ENCODE peak calls at places on chromosomes 4 and X, in four cellular contexts. One of them, this sample, is unnamed.

GRCh38 chr4:162977788-162978187 is 188.9 kb downstream of the NAF1 start:
- DNase-seq in K562: no peak
- DNase-seq in tibial artery: no peak
- DNase-seq in pancreas: no peak
- DNase-seq in this sample: no peak

GRCh38 chrX:103063191-103063845 is 653 bp downstream of the BEX1 start:
- DNase-seq in K562: peak; percentile 14
- DNase-seq in tibial artery: no peak
- DNase-seq in pancreas: peak; percentile 81
- DNase-seq in this sample: no peak

GRCh38 chrX:11423362-11423818 is 130.2 kb downstream of the AMELX start:
- DNase-seq in K562: peak; percentile 79
- DNase-seq in tibial artery: no peak
- DNase-seq in pancreas: no peak
- DNase-seq in this sample: peak; percentile 47

GRCh38 chr4:37953620-37954325 is 6.4 kb upstream of the PTTG2 start:
- DNase-seq in K562: peak; percentile 21
- DNase-seq in tibial artery: no peak
- DNase-seq in pancreas: no peak
- DNase-seq in this sample: no peak

GRCh38 chr4:73715659-73716058 is 24.7 kb upstream of the CXCL8 start:
- DNase-seq in K562: no peak
- DNase-seq in tibial artery: no peak
- DNase-seq in pancreas: no peak
- DNase-seq in this sample: no peak

GRCh38 chrX:129690435-129690834 is 35.7 kb upstream of the APLN start:
- DNase-seq in K562: no peak
- DNase-seq in tibial artery: peak; percentile 67
- DNase-seq in pancreas: no peak
- DNase-seq in this sample: peak; percentile 16

GRCh38 chr4:157270108-157270507 is 49.6 kb downstream of the GRIA2 start:
- DNase-seq in K562: no peak
- DNase-seq in tibial artery: no peak
- DNase-seq in pancreas: no peak
- DNase-seq in this sample: no peak

GRCh38 chrX:22339459-22339858 is 66.7 kb downstream of the CBLL2 start:
- DNase-seq in K562: no peak
- DNase-seq in tibial artery: no peak
- DNase-seq in pancreas: no peak
- DNase-seq in this sample: no peak

GRCh38 chr4:185033950-185034349 is 15.7 kb downstream of the HELT start:
- DNase-seq in K562: no peak
- DNase-seq in tibial artery: no peak
- DNase-seq in pancreas: no peak
- DNase-seq in this sample: no peak

GRCh38 chr4:54439831-54440243 is 210.7 kb downstream of the PDGFRA start:
- DNase-seq in K562: peak; percentile 41
- DNase-seq in tibial artery: no peak
- DNase-seq in pancreas: no peak
- DNase-seq in this sample: peak; percentile 52

GRCh38 chr4:62252728-62253127 is 1052.6 kb downstream of the ADGRL3 start:
- DNase-seq in K562: no peak
- DNase-seq in tibial artery: no peak
- DNase-seq in pancreas: no peak
- DNase-seq in this sample: no peak

GRCh38 chr4:87985887-87986200 is 10.3 kb downstream of the SPP1 start:
- DNase-seq in K562: no peak
- DNase-seq in tibial artery: no peak
- DNase-seq in pancreas: no peak
- DNase-seq in this sample: no peak

GRCh38 chr4:54566608-54567007 is 91.1 kb upstream of the KIT start:
- DNase-seq in K562: no peak
- DNase-seq in tibial artery: no peak
- DNase-seq in pancreas: no peak
- DNase-seq in this sample: no peak

GRCh38 chr4:55291227-55291629 is 54.8 kb upstream of the SRD5A3 start:
- DNase-seq in K562: no peak
- DNase-seq in tibial artery: peak; percentile 76
- DNase-seq in pancreas: no peak
- DNase-seq in this sample: peak; percentile 50

GRCh38 chrX:153477901-153478300 is 7.5 kb upstream of the HAUS7 start:
- DNase-seq in K562: no peak
- DNase-seq in tibial artery: no peak
- DNase-seq in pancreas: no peak
- DNase-seq in this sample: no peak

GRCh38 chrX:70208479-70208878 is 26.0 kb upstream of the AWAT1 start:
- DNase-seq in K562: no peak
- DNase-seq in tibial artery: no peak
- DNase-seq in pancreas: no peak
- DNase-seq in this sample: no peak

DNA sequence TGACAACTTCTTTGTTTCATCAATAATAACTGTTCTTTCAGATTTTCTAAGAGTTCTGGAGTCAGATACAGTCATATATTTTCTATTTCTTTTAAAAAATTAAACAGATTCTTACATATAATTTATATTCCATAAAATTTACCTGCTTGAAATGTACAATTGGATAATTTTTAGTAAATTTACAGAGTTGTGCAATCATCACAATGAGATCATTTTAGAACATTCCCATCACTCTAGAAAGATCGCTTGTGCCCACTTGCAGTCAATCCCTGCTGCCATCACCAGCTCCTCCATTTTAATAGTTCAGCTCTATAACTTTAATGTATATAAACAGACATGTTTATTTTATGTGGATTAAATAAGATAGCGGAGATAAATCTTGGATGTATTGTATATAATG is 29.6 kb upstream of the PRSS48 start:
- DNase-seq in K562: no peak
- DNase-seq in tibial artery: no peak
- DNase-seq in pancreas: no peak
- DNase-seq in this sample: no peak
- H3K4me1 ChIP-seq in K562: no peaks in the 10 kb centered on the region
- H3K4me1 ChIP-seq in tibial artery: no peaks in the 10 kb centered on the region
- H3K4me1 ChIP-seq in pancreas: peaks cover 11% of the 10 kb centered on the region
- H3K4me1 ChIP-seq in this sample: peaks cover 4% of the 10 kb centered on the region

GRCh38 chr4:109560687-109561452 is 824 bp downstream of the MCUB start:
- DNase-seq in K562: peak; percentile 38
- DNase-seq in tibial artery: no peak
- DNase-seq in pancreas: no peak
- DNase-seq in this sample: peak; percentile 31

GRCh38 chr4:109559983-109560686 is at the start of gene MCUB:
- DNase-seq in K562: peak; percentile 86
- DNase-seq in tibial artery: peak; percentile 88
- DNase-seq in pancreas: peak; percentile 81
- DNase-seq in this sample: peak; percentile 85

GRCh38 chr4:109557433-109557832 is 2.6 kb upstream of the MCUB start:
- DNase-seq in K562: no peak
- DNase-seq in tibial artery: no peak
- DNase-seq in pancreas: peak; percentile 70
- DNase-seq in this sample: no peak

GRCh38 chr4:109559625-109559982 is 442 bp upstream of the MCUB start:
- DNase-seq in K562: no peak
- DNase-seq in tibial artery: peak; percentile 68
- DNase-seq in pancreas: no peak
- DNase-seq in this sample: peak; percentile 35

GRCh38 chr4:109562457-109563237 is 2.6 kb downstream of the MCUB start:
- DNase-seq in K562: no peak
- DNase-seq in tibial artery: no peak
- DNase-seq in pancreas: no peak
- DNase-seq in this sample: no peak
- H3K4me3 ChIP-seq in K562: no peak overlapping the region
- H3K4me3 ChIP-seq in tibial artery: no peak overlapping the region
- H3K4me3 ChIP-seq in pancreas: no peak overlapping the region
- H3K4me3 ChIP-seq in this sample: no peak overlapping the region

DNA sequence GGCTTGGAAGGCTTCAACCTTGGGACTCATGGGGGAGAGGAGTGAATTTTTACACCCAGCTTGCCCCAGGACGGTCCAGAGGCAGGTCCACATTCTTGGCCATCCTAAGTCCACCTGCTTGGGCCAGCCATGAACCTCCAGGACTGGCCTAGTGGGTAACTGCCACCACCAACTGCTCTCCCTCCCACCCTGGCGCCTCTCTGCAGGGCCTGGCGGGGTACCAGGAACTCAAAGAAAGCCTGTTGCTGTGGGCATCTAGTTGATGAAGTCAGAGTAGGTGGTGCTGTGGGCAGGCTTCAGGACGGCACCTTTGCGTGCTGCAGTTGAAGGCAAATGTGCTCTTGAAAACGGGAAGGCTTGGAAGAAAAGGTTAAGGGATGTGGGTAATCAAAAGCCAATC is 12.0 kb downstream of the BCOR start:
- DNase-seq in K562: no peak
- DNase-seq in tibial artery: peak; percentile 80
- DNase-seq in pancreas: peak; percentile 63
- DNase-seq in this sample: no peak
- H3K4me1 ChIP-seq in K562: peaks cover 64% of the 10 kb centered on the region
- H3K4me1 ChIP-seq in tibial artery: no peaks in the 10 kb centered on the region
- H3K4me1 ChIP-seq in pancreas: no peaks in the 10 kb centered on the region
- H3K4me1 ChIP-seq in this sample: peaks cover 11% of the 10 kb centered on the region

GRCh38 chrX:41024755-41025154 is 60.5 kb upstream of the USP9X start:
- DNase-seq in K562: no peak
- DNase-seq in tibial artery: no peak
- DNase-seq in pancreas: no peak
- DNase-seq in this sample: no peak

GRCh38 chrX:41025926-41026325 is 59.3 kb upstream of the USP9X start:
- DNase-seq in K562: peak; percentile 22
- DNase-seq in tibial artery: no peak
- DNase-seq in pancreas: no peak
- DNase-seq in this sample: no peak

GRCh38 chrX:41029332-41029731 is 55.9 kb upstream of the USP9X start:
- DNase-seq in K562: no peak
- DNase-seq in tibial artery: no peak
- DNase-seq in pancreas: no peak
- DNase-seq in this sample: no peak

GRCh38 chrX:41027388-41027787 is 57.9 kb upstream of the USP9X start:
- DNase-seq in K562: no peak
- DNase-seq in tibial artery: no peak
- DNase-seq in pancreas: no peak
- DNase-seq in this sample: no peak

DNA sequence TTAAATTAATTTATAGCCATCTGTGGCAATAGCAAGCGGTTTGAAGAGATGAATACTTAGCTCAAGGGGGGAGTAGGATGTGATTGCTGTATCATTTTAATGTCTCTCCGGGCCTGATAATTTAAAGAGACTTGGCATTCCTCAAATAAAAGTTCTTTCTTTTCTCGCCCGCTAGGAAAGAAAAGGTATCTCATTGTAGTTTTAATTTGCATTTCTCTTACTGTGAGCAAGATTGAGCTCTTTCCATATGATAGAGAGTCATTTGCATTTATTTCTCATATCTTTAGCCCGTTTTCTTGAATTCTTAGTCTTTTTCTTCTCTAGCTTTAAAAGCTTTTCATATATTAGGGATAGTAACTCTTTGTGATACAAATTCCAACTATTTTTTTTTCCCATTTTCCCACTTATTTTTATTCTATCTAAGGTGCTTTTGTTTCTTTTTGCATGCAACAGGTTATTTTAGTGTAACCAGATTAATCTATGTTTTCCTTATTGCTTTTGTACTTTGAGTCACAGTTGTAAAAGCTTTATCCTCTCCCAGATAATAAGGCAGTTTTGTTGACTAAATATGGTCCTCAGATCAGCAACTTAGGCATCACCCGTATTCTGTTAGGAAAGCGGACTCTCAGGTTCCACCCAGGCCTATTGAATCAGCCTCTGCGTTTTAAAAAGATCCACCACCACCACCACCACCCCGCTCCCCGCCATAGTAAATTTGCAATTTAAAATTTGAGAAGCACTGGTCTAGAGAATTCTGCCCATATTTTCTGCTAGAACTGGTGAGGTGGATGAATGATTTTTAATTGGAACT is 58.7 kb upstream of the USP9X start:
- DNase-seq in K562: no peak
- DNase-seq in tibial artery: no peak
- DNase-seq in pancreas: no peak
- DNase-seq in this sample: no peak
- H3K4me3 ChIP-seq in K562: no peak overlapping the region
- H3K4me3 ChIP-seq in tibial artery: no peak overlapping the region
- H3K4me3 ChIP-seq in pancreas: no peak overlapping the region
- H3K4me3 ChIP-seq in this sample: peak overlapping the region; percentile 21

DNA sequence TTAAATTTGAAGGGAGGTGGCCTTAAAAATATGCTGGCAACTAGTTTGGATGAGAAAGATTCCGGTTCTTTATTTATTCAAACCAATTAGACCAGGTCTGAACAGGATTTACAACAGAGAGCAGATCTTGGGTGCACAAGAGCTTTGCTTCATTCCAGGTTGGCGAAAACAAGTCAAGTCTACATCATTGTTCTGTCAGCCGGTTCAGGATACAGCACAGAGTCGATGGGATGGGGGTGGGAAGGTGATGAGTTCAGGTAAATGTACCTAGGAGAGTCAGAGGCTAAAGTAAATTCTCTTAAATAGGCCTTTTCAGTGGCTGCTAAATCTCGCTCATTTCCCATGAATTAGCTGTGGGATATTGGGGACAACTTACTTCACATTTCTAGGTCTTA is 882 bp upstream of the STIM2 start:
- DNase-seq in K562: no peak
- DNase-seq in tibial artery: no peak
- DNase-seq in pancreas: no peak
- DNase-seq in this sample: no peak
- H3K4me1 ChIP-seq in K562: peaks cover 16% of the 10 kb centered on the region
- H3K4me1 ChIP-seq in tibial artery: no peaks in the 10 kb centered on the region
- H3K4me1 ChIP-seq in pancreas: peaks cover 31% of the 10 kb centered on the region
- H3K4me1 ChIP-seq in this sample: peaks cover 35% of the 10 kb centered on the region

DNA sequence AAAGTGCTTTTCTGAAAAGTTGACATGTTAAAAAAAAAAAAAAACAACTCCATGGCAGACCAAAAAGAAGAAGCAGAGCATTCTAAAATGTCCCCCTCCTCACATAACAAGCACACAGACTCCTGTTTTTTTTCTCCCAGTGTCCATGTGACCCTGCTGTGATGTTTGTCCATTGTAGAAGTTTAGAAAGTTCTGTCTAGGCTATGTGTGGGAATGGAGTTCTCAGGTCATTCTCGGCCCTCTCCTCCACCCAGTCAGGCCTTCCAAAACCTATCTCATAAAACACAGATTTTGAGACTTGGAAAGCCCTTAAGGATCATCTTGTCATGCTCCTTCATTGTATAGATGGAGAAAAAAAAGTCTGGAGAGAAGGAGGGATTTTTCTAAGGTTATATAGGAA is 713 bp downstream of the CLIC2 start:
- DNase-seq in K562: no peak
- DNase-seq in tibial artery: no peak
- DNase-seq in pancreas: no peak
- DNase-seq in this sample: no peak
- H3K4me3 ChIP-seq in K562: peak overlapping the region; percentile 51
- H3K4me3 ChIP-seq in tibial artery: peak overlapping the region; percentile 16
- H3K4me3 ChIP-seq in pancreas: no peak overlapping the region
- H3K4me3 ChIP-seq in this sample: no peak overlapping the region

GRCh38 chrX:123580871-123581270 is 152.0 kb downstream of the THOC2 start:
- DNase-seq in K562: no peak
- DNase-seq in tibial artery: no peak
- DNase-seq in pancreas: no peak
- DNase-seq in this sample: no peak

DNA sequence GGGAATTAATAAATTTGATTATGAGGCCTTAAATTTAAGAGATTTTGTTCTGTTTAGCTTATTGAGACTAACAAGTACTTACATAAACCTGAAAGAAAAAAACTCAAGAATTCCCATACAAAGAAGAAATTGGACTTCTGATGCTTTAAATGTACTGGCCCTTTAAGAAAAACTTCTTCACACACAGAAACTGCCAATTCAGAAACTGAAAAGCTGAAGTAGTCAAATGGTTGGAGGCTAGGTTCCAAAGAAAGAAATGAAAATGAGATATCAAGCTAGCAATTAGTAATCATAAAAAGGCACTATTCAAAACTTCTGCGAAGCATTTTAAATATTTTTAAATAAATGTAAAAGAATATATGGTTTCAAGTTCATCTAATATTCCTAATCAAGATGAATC is 151.3 kb downstream of the THOC2 start:
- DNase-seq in K562: no peak
- DNase-seq in tibial artery: no peak
- DNase-seq in pancreas: no peak
- DNase-seq in this sample: no peak
- H3K4me1 ChIP-seq in K562: no peaks in the 10 kb centered on the region
- H3K4me1 ChIP-seq in tibial artery: no peaks in the 10 kb centered on the region
- H3K4me1 ChIP-seq in pancreas: no peaks in the 10 kb centered on the region
- H3K4me1 ChIP-seq in this sample: no peaks in the 10 kb centered on the region